ENCODE peak calls at places on chromosomes 2 and 18, in four cellular contexts. One of them, this sample, is unnamed.

GRCh38 chr2:222364280-222364895 is 60.0 kb upstream of the SGPP2 start:
- DNase-seq in GM12878: no peak
- DNase-seq in K562: no peak
- DNase-seq in HL-60: no peak
- DNase-seq in this sample: no peak

GRCh38 chr2:39733070-39733674 is 45.9 kb downstream of the THUMPD2 start:
- DNase-seq in K562: no peak
- DNase-seq in GM12878: no peak
- DNase-seq in HL-60: no peak
- DNase-seq in this sample: no peak

GRCh38 chr2:176234966-176235365 is 34.3 kb upstream of the MTX2 start:
- DNase-seq in HL-60: no peak
- DNase-seq in GM12878: no peak
- DNase-seq in K562: no peak
- DNase-seq in this sample: no peak

GRCh38 chr18:12819330-12819729 is 64.7 kb downstream of the PTPN2 start:
- DNase-seq in HL-60: no peak
- DNase-seq in GM12878: no peak
- DNase-seq in K562: no peak
- DNase-seq in this sample: peak; percentile 32

GRCh38 chr18:31741096-31741735 is 19.5 kb downstream of the SLC25A52 start:
- DNase-seq in HL-60: peak; percentile 13
- DNase-seq in K562: peak; percentile 32
- DNase-seq in GM12878: peak; percentile 16
- DNase-seq in this sample: no peak

GRCh38 chr18:354456-354855 is 86.6 kb upstream of the THOC1 start:
- DNase-seq in HL-60: no peak
- DNase-seq in GM12878: no peak
- DNase-seq in K562: no peak
- DNase-seq in this sample: no peak

GRCh38 chr2:215428060-215428910 is 7.6 kb downstream of the FN1 start:
- DNase-seq in GM12878: no peak
- DNase-seq in HL-60: no peak
- DNase-seq in K562: no peak
- DNase-seq in this sample: no peak

GRCh38 chr2:205763708-205764501 is 81.6 kb downstream of the NRP2 start:
- DNase-seq in GM12878: no peak
- DNase-seq in K562: peak; percentile 71
- DNase-seq in HL-60: peak; percentile 6
- DNase-seq in this sample: no peak

GRCh38 chr18:48771641-48772380 is 179.0 kb downstream of the SMAD7 start:
- DNase-seq in HL-60: peak; percentile 34
- DNase-seq in K562: no peak
- DNase-seq in GM12878: no peak
- DNase-seq in this sample: no peak

GRCh38 chr18:49843131-49843530 is 29.8 kb upstream of the ACAA2 start:
- DNase-seq in GM12878: no peak
- DNase-seq in HL-60: no peak
- DNase-seq in K562: no peak
- DNase-seq in this sample: no peak
- TF ChIP-seq SPI1 in GM12878: no peak
- TF ChIP-seq SPI1 in HL-60: no peak
- TF ChIP-seq SPI1 in K562: no peak
- TF ChIP-seq SPI1 in this sample: no peak

DNA sequence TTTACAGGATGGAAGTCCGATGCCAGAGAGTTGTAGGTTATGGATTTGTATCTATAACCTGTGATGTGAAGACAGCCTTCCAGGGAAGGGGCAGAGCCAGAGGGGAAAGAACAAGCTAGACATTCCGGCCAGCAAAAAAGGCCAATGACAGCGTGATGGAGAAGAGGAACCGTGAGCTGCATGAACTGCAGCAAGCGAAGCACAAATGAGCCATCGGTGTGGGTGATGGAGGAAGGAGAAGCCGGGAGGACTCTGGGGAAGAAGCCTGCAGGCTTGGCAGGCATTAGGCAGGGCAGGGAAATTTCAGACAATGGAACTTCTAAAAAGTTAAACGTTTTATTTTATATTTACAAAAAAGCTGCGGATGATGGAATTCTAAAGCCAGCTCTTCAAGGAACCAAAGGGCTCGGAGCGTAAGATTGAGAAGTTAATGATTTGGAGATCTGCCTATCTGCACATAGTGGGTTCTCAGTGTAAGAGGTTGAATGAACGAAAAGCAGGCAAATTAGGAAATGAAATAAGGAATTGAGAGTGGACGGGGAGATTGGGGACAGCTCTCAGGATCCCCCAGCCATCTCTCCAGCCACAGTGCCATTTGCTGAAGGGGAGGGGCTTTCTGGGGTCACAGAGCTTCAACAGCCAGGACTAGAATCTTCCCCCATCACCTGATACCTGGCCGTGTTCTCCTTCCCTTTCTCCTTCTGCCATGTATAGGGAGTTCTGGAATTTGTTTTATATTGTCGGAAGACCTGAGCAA is 28.4 kb downstream of the NGEF start:
- DNase-seq in HL-60: no peak
- DNase-seq in K562: no peak
- DNase-seq in GM12878: no peak
- DNase-seq in this sample: no peak
- TF ChIP-seq SPI1 in HL-60: no peak
- TF ChIP-seq SPI1 in K562: no peak
- TF ChIP-seq SPI1 in GM12878: peak; percentile 33
- TF ChIP-seq SPI1 in this sample: peak; percentile 33

GRCh38 chr18:63100626-63100900 is 219.0 kb downstream of the BCL2 start:
- DNase-seq in K562: no peak
- DNase-seq in GM12878: no peak
- DNase-seq in HL-60: no peak
- DNase-seq in this sample: no peak

GRCh38 chr18:63101811-63102210 is 217.8 kb downstream of the BCL2 start:
- DNase-seq in GM12878: no peak
- DNase-seq in K562: no peak
- DNase-seq in HL-60: no peak
- DNase-seq in this sample: no peak

GRCh38 chr18:63098014-63098981 is 221.3 kb downstream of the BCL2 start:
- DNase-seq in GM12878: peak; percentile 77
- DNase-seq in K562: no peak
- DNase-seq in HL-60: no peak
- DNase-seq in this sample: no peak

GRCh38 chr18:63099026-63099840 is 220.3 kb downstream of the BCL2 start:
- DNase-seq in K562: no peak
- DNase-seq in GM12878: no peak
- DNase-seq in HL-60: no peak
- DNase-seq in this sample: no peak

GRCh38 chr18:63099848-63100625 is 219.5 kb downstream of the BCL2 start:
- DNase-seq in HL-60: peak; percentile 99
- DNase-seq in GM12878: peak; percentile 54
- DNase-seq in K562: no peak
- DNase-seq in this sample: no peak
- TF ChIP-seq SPI1 in HL-60: peak; percentile 57
- TF ChIP-seq SPI1 in GM12878: no peak
- TF ChIP-seq SPI1 in K562: no peak
- TF ChIP-seq SPI1 in this sample: no peak

DNA sequence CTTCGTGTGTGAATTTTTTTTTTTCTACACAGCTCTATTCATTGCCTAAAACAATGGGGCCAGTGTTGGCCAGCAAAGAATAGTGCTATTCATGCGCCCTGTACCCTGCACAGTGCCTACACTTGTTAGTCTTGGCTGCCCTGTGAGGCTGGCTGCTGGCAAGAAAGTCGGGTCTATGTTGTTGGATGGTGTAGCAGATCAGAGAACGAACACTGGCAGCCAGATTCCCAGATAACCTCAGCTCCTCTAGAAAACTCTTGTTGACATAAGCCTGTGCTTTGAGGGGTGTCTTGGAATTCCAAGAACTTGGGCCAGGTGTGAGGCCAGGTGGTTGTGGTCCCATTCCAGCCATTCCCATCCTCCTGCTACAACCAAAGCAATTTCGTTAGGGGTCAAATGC is 455.7 kb upstream of the TCF4 start:
- DNase-seq in HL-60: no peak
- DNase-seq in GM12878: no peak
- DNase-seq in K562: no peak
- DNase-seq in this sample: no peak
- TF ChIP-seq SPI1 in HL-60: no peak
- TF ChIP-seq SPI1 in GM12878: no peak
- TF ChIP-seq SPI1 in K562: no peak
- TF ChIP-seq SPI1 in this sample: no peak

DNA sequence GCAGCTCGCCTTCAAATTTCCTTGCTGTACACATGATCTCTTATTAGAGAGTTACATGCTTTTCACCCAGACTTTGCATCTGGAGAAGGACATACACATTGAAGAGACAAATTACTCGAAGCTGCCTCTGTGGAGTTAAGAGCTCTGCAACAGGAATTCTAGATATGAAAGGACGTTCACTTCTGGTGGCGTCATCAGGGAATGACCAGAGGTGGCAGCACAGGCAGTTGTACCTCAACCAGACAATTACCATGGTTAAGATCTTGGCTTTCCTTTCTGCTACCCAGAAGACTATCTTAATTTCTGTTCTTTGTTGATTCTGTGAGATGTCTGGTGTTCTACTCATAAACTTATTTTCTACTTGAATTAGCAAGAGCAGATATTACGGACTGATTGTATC is 39.1 kb upstream of the MC4R start:
- DNase-seq in GM12878: no peak
- DNase-seq in K562: no peak
- DNase-seq in HL-60: no peak
- DNase-seq in this sample: no peak
- TF ChIP-seq SPI1 in GM12878: no peak
- TF ChIP-seq SPI1 in K562: no peak
- TF ChIP-seq SPI1 in HL-60: no peak
- TF ChIP-seq SPI1 in this sample: no peak

DNA sequence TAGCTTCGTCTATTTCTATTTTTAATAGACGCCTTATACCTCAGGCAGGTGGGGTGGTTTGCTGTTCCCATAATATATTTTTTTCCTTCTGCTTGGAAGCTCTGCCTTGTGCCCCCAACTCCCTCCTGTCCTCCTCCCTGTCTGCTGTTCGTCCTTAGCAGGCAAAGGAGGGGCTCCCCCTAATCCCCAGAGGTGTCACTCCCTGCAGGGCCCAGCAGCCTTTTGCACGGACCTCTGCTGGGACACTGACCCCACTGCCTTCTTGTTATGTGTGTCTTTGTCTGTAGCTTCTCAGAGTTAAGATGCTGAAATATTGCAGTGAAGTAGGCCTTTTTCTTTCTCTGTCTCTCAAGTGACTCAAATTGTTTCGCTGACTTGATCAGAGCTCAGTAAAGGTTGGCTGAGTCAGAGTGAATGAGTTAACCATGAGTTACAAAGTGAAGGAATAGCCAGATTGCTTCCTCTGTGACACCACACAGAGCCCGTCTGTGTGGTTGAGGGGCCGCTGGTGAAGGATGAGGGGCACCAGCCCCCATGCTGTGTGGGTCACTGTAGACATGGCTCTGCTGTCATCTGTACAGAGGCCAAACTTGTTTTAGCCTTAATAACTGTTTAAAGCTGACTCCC is 47.7 kb downstream of the PRKCE start:
- DNase-seq in HL-60: no peak
- DNase-seq in K562: no peak
- DNase-seq in GM12878: no peak
- DNase-seq in this sample: no peak
- TF ChIP-seq SPI1 in HL-60: no peak
- TF ChIP-seq SPI1 in K562: no peak
- TF ChIP-seq SPI1 in GM12878: no peak
- TF ChIP-seq SPI1 in this sample: no peak

GRCh38 chr2:235793163-235793752 is 299.4 kb downstream of the AGAP1 start:
- DNase-seq in GM12878: no peak
- DNase-seq in HL-60: no peak
- DNase-seq in K562: no peak
- DNase-seq in this sample: no peak
- TF ChIP-seq SPI1 in GM12878: no peak
- TF ChIP-seq SPI1 in HL-60: no peak
- TF ChIP-seq SPI1 in K562: no peak
- TF ChIP-seq SPI1 in this sample: no peak

DNA sequence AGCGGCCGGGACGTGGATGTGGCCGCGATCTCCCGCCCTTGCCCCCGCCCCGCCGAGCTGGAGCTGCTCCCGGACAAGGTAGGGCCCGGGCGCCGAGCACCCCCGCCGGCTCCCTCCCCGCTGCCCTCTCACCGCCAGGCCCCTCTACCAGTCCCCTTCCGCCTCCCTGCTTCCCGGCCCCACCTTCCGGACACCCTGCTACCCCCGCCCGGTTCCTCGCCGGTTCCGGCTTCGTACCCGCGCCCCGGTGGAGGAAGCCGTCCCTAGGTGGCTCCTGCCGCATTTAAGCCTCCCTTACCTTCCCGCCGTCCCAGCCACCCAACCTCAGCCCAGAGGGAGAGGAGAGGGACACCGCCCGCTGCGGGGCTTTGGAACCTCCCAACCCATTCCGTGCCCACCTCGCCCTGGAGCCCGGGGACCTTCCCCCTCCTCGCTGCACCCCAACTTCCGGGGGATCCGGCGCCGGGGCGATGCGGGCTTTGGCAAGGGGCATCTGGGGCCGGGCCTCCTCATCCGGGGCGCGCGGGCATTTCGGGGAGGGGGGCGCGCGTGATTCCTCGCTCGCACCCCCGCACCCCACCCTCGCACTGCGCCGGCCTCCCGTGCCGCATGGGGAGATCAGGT is 475 bp downstream of the B3GNT2 start:
- DNase-seq in K562: peak; percentile 81
- DNase-seq in HL-60: no peak
- DNase-seq in GM12878: no peak
- DNase-seq in this sample: no peak
- TF ChIP-seq SPI1 in K562: no peak
- TF ChIP-seq SPI1 in HL-60: no peak
- TF ChIP-seq SPI1 in GM12878: no peak
- TF ChIP-seq SPI1 in this sample: no peak

This sample was measured in GM12891.